ENCODE peak calls at places on chromosomes 6 and 20, in six cellular contexts. G, S, U, D, A and Q are unnamed samples.

GRCh38 chr6:146915671-146916127 is 288.5 kb upstream of the STXBP5 start:
- DNase-seq in D (no peak), S (no peak), A (no peak), U (no peak), G (no peak), Q (no peak)

GRCh38 chr6:132648356-132648755 is 10.6 kb downstream of the TAAR1 start:
- DNase-seq in G (no peak), U (no peak), D (no peak), A (no peak), S (no peak), Q (no peak)

GRCh38 chr6:140051521-140052455 is 677.3 kb upstream of the CITED2 start:
- DNase-seq in S (no peak), A (no peak), D (no peak), G (no peak), U (no peak), Q (no peak)

GRCh38 chr6:29552512-29553051 is 7.0 kb downstream of the UBD start:
- DNase-seq in D (no peak), U (no peak), G (no peak), A (peak), S (no peak), Q (no peak)

GRCh38 chr6:106066984-106067383 is 19.2 kb upstream of the PRDM1 start:
- DNase-seq in G (no peak), D (no peak), U (no peak), A (no peak), S (no peak), Q (no peak)

GRCh38 chr20:10781526-10781925 is 107.7 kb upstream of the JAG1 start:
- DNase-seq in G (no peak), D (no peak), A (no peak), S (no peak), U (no peak), Q (no peak)

GRCh38 chr6:158764941-158765340 is 54.2 kb downstream of the EZR start:
- DNase-seq in S (no peak), U (no peak), A (no peak), G (no peak), D (no peak), Q (no peak)

GRCh38 chr6:86148586-86148985 is 505.9 kb upstream of the SYNCRIP start:
- DNase-seq in G (no peak), D (no peak), A (no peak), S (peak), U (no peak), Q (no peak)

GRCh38 chr6:5619249-5619648 is 357.9 kb downstream of the FARS2 start:
- DNase-seq in A (no peak), G (no peak), S (peak), U (no peak), D (no peak), Q (no peak)

GRCh38 chr20:44295995-44296394 is 15.0 kb downstream of the FITM2 start:
- DNase-seq in D (no peak), U (no peak), S (no peak), G (no peak), A (no peak), Q (no peak)

GRCh38 chr6:2858678-2859324 is 17.1 kb upstream of the SERPINB1 start:
- DNase-seq in G (no peak), U (no peak), A (no peak), S (no peak), D (no peak), Q (no peak)

GRCh38 chr20:36647194-36648121 is 1.5 kb upstream of the SLA2 start:
- DNase-seq in D (no peak), A (no peak), G (no peak), U (no peak), S (no peak), Q (no peak)

GRCh38 chr6:28480253-28480932 is 35.2 kb downstream of the GPX6 start:
- DNase-seq in G (no peak), A (no peak), U (no peak), D (peak), S (no peak), Q (no peak)

GRCh38 chr20:46121531-46121930 is 3.4 kb downstream of the CD40 start:
- DNase-seq in U (no peak), A (no peak), G (no peak), D (no peak), S (no peak), Q (no peak)

GRCh38 chr6:4008324-4009047 is 70.5 kb downstream of the FAM217A start:
- DNase-seq in U (no peak), S (no peak), D (no peak), A (peak), G (no peak), Q (no peak)

GRCh38 chr20:63224272-63225081 is 8.5 kb upstream of the YTHDF1 start:
- DNase-seq in S (no peak), A (no peak), G (peak), D (peak), U (peak), Q (no peak)

GRCh38 chr6:30882764-30883475 is 1.4 kb upstream of the DDR1 start:
- DNase-seq in D (peak), A (peak), S (peak), G (peak), U (peak), Q (no peak)

GRCh38 chr6:92122746-92123145 is 1296.6 kb downstream of the EPHA7 start:
- DNase-seq in U (no peak), D (no peak), G (no peak), S (no peak), A (no peak), Q (no peak)

GRCh38 chr6:118632359-118632758 is 19.0 kb downstream of the CEP85L start:
- DNase-seq in A (no peak), S (no peak), G (no peak), U (no peak), D (no peak), Q (no peak)

GRCh38 chr6:41836660-41837052 is 49.2 kb downstream of the TOMM6 start:
- DNase-seq in A (no peak), S (no peak), G (no peak), U (no peak), D (no peak), Q (no peak)

GRCh38 chr6:78436335-78436734 is 431.0 kb upstream of the IRAK1BP1 start:
- DNase-seq in U (no peak), G (no peak), S (no peak), D (no peak), A (peak), Q (no peak)

GRCh38 chr6:72374864-72375263 is 247.0 kb upstream of the KCNQ5 start:
- DNase-seq in U (no peak), A (no peak), D (no peak), S (no peak), G (no peak), Q (no peak)

GRCh38 chr6:151317206-151317994 is 74.0 kb downstream of the ZBTB2 start:
- DNase-seq in D (no peak), S (no peak), A (no peak), G (no peak), U (no peak), Q (no peak)

GRCh38 chr20:17961600-17961965 is 7.0 kb downstream of the SNX5 start:
- DNase-seq in A (no peak), G (no peak), S (no peak), U (no peak), D (no peak), Q (no peak)

GRCh38 chr20:17964073-17964472 is 4.5 kb downstream of the SNX5 start:
- DNase-seq in S (no peak), A (no peak), G (no peak), D (no peak), U (no peak), Q (no peak)

GRCh38 chr20:17965042-17965697 is 3.4 kb downstream of the SNX5 start:
- DNase-seq in A (no peak), S (peak), D (peak), G (no peak), U (no peak), Q (no peak)

GRCh38 chr20:17964632-17965031 is 4.0 kb downstream of the SNX5 start:
- DNase-seq in A (no peak), U (no peak), G (no peak), S (no peak), D (no peak), Q (no peak)

DNA sequence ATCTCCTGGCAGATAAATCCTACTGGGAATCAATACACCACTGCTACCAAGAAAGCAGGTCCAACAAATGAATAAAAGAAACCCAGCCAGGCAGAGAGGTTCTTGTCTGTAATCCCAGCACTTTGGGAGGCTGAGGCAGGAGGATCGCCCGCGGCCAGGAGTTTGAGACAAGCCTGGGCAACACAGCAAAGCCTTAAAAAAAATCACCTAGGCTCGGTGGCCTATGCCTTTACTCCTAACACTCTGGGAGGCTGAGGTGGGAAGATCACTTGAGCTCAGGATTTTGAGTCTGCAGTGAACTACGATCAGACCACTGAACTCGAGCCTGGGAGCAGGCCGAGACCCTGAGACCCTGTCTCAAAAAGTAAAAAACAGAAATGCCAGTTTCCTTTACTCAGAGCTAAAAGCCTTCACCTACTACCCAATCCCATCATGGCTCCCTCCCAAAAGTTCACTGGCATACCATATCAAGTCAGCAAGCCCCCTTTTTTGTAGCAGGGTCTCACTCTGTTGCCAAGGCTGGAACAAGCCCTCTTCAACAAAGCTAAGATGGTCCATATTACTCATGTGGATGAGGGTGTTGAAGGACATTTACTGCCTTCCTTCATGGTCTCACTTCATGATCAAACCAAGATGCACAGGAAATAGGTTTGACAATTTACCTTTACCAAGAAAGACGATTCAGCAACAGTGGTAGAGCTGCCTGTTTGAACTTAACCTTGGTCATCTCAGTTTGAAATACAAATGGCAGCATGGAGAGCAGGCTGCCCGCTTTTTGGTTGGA is 5.3 kb downstream of the SNX5 start:
- DNase-seq in U (no peak), G (no peak), A (no peak), D (no peak), S (no peak), Q (no peak)
- TF ChIP-seq POLR2AphosphoS5 in U (no peak), G (no peak), A (no peak), D (peak), S (no peak), Q (no peak)

GRCh38 chr6:34392497-34393190 is at the start of gene NUDT3:
- DNase-seq in U (peak), G (peak), D (peak), S (peak), A (peak), Q (peak)
- TF ChIP-seq POLR2AphosphoS5 in U (peak), G (peak), D (peak), S (peak), A (peak), Q (peak)

DNA sequence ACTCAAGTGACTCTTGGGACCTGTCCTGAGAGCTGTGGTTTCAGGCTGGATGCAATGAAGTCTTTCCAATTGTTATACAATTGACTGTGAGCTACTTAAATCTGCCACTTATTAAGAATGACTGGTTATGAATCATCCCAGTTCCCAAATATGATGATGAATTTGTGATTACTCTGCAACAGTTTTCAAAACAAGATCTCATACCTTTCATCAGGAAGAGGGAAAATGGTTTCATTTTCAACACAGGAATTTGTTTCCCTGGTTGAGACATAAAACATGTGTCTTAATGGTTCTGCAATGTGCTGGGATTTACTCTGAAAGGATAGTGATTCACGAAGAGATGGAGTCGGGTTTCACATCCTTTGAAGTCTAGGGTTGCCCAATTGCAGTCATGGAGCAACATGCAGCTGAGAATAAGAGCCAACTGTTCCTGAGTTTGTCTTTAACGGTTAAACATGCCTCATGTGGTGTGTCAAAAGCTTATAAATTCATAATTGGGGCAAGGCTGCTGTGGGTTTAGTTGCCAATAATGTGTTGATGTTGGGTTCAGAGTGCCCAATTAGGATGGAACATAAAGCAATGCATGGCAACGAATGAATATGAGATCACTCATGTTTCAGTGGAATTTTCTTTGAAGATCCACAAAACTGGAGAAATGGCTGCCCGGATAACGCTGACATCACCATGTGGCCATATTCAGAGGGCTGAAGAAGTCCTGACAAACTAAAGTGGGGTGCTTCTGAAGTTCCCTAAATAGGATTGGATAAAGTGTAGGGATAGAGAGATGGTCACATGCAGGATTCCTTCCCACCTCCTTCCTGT is 41.0 kb downstream of the CYP24A1 start:
- DNase-seq in S (no peak), A (peak), G (no peak), D (no peak), U (peak), Q (no peak)
- TF ChIP-seq POLR2AphosphoS5 in S (no peak), A (no peak), G (no peak), D (no peak), U (peak), Q (peak)

DNA sequence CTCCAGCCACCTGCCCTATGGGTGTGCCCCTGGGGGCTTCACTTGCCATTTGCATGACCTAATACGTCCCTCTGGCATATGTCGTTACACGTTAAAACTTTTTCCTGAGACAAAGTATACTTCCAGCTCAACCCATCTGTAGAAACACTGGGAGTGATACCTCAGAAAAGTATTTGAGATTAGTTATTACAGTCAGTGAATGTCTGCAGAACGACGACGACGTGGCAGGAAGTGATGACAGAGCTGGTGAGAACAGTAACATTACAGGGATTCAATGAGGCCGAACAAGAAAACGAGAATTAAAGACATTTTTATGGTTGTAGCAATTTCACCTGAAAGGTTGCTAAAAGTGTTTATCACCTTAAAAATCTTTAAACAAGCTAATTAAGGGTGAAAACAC is 40.2 kb downstream of the SASH1 start:
- DNase-seq in U (no peak), D (no peak), G (no peak), S (no peak), A (no peak), Q (no peak)
- TF ChIP-seq POLR2AphosphoS5 in U (no peak), D (no peak), G (no peak), S (no peak), A (no peak), Q (no peak)

GRCh38 chr20:41131594-41132387 is 5.6 kb upstream of the PLCG1 start:
- DNase-seq in S (no peak), A (no peak), D (no peak), G (no peak), U (peak), Q (peak)

GRCh38 chr20:41134362-41135186 is 2.8 kb upstream of the PLCG1 start:
- DNase-seq in U (peak), D (no peak), G (no peak), A (no peak), S (no peak), Q (peak)

GRCh38 chr20:41135187-41135887 is 2.0 kb upstream of the PLCG1 start:
- DNase-seq in A (peak), G (peak), S (peak), U (peak), D (peak), Q (no peak)

GRCh38 chr20:41135888-41136243 is 1.5 kb upstream of the PLCG1 start:
- DNase-seq in D (no peak), G (no peak), U (peak), A (no peak), S (no peak), Q (no peak)

DNA sequence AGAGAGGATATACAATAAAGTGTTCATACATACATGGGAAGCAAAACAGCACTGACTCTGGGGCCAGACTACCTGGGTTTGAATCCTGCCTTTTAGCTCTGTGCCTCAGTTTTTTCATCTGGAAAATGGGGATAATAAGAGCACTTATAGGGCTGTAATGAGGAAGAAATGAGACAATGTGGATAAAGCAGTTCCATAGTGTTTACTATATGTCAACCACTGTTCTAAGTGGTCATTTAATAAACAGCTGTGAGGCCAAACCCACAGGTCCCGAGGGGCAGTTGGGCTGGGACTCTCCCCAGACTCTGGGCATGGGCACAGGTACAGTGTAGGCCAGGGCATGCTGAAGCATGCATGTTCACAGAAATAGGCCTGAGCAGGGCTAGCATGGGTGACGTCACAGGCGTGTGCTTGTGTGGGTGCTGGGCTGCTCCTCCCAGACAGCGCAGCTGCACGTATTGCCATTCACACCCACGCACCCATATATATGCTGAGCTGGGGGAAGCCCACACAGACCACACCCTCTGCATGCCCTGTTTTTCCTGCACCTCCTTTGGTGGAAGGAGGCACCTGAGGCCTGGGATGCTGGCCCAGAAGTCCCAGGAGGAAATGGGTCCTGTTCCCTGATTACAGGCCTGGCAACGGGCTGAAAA is 3.5 kb upstream of the PLCG1 start:
- DNase-seq in D (peak), S (no peak), G (no peak), U (peak), A (no peak), Q (peak)
- TF ChIP-seq POLR2AphosphoS5 in D (no peak), S (peak), G (no peak), U (no peak), A (no peak), Q (no peak)

GRCh38 chr6:17962436-17963031 is 24.9 kb downstream of the KIF13A start:
- DNase-seq in A (no peak), S (no peak), G (no peak), U (peak), D (peak), Q (no peak)
- TF ChIP-seq POLR2AphosphoS5 in A (no peak), S (peak), G (no peak), U (peak), D (peak), Q (no peak)